ENCODE peak calls at places on chromosomes 4 and X, in ten cellular contexts. H is AG10803, Z is astrocyte, U is HCT116, R is WTC11, Y is neural progenitor cell, V is breast epithelium, W is GM23338, I is lower leg skin, Q is osteoblast. D is an unnamed sample.

GRCh38 chrX:39869846-39870601 is 227.7 kb downstream of the BCOR start:
- DNase-seq in H (no peak), Z (peak), U (no peak), R (no peak), Y (no peak), V (no peak), W (no peak), I (no peak), Q (no peak), D (peak)

GRCh38 chr4:103400405-103400804 is 202.3 kb upstream of the CENPE start:
- DNase-seq in H (no peak), Z (no peak), U (no peak), R (no peak), Y (no peak), V (no peak), W (no peak), I (no peak), Q (no peak), D (no peak)

GRCh38 chrX:53089224-53089842 is 4.6 kb upstream of the KANTR start:
- DNase-seq in H (peak), Z (peak), U (peak), R (peak), Y (peak), V (no peak), W (peak), I (no peak), Q (peak), D (peak)

GRCh38 chr4:17577660-17578481 is 873 bp downstream of the LAP3 start:
- DNase-seq in H (peak), Z (peak), U (no peak), R (peak), Y (no peak), V (peak), W (peak), I (peak), Q (peak), D (peak)

GRCh38 chrX:41526925-41527324 is 79.8 kb downstream of the NYX start:
- DNase-seq in H (peak), Z (peak), U (no peak), R (no peak), Y (no peak), V (no peak), W (no peak), I (no peak), Q (peak), D (no peak)

GRCh38 chr4:51831133-51831532 is 11.8 kb upstream of the DCUN1D4 start:
- DNase-seq in H (peak), Z (no peak), U (peak), R (peak), Y (peak), V (no peak), W (peak), I (peak), Q (peak), D (peak)

GRCh38 chrX:21398424-21398823 is 24.2 kb downstream of the CNKSR2 start:
- DNase-seq in H (no peak), Z (peak), U (no peak), R (no peak), Y (no peak), V (no peak), W (no peak), I (no peak), Q (no peak), D (no peak)

GRCh38 chr4:55127053-55127452 is 1.7 kb upstream of the KDR start:
- DNase-seq in H (no peak), Z (no peak), U (no peak), R (no peak), Y (no peak), V (no peak), W (no peak), I (no peak), Q (no peak), D (no peak)

GRCh38 chr4:153170407-153170806 is 33.8 kb upstream of the TRIM2 start:
- DNase-seq in H (no peak), Z (no peak), U (no peak), R (no peak), Y (peak), V (no peak), W (no peak), I (no peak), Q (no peak), D (no peak)

GRCh38 chr4:105399535-105400161 is 74.2 kb downstream of the PPA2 start:
- DNase-seq in H (peak), Z (peak), U (peak), R (no peak), Y (no peak), V (no peak), W (no peak), I (no peak), Q (no peak), D (no peak)

GRCh38 chrX:9885150-9885549 is 82.0 kb upstream of the CLDN34 start:
- DNase-seq in H (peak), Z (peak), U (peak), R (peak), Y (peak), V (no peak), W (peak), I (peak), Q (peak), D (peak)

GRCh38 chr4:1902243-1902642 is 31.1 kb downstream of the NSD2 start:
- DNase-seq in H (no peak), Z (no peak), U (no peak), R (no peak), Y (no peak), V (no peak), W (no peak), I (no peak), Q (no peak), D (no peak)

GRCh38 chrX:53056292-53056691 is 7.7 kb downstream of the GPR173 start:
- DNase-seq in H (no peak), Z (no peak), U (no peak), R (no peak), Y (no peak), V (no peak), W (no peak), I (no peak), Q (no peak), D (no peak)

GRCh38 chrX:45400380-45400779 is 199.7 kb upstream of the DIPK2B start:
- DNase-seq in H (peak), Z (peak), U (no peak), R (no peak), Y (no peak), V (no peak), W (peak), I (no peak), Q (no peak), D (no peak)

GRCh38 chr4:41747230-41748055 is 1.1 kb downstream of the PHOX2B start:
- DNase-seq in H (no peak), Z (no peak), U (no peak), R (peak), Y (peak), V (no peak), W (peak), I (no peak), Q (peak), D (peak)

GRCh38 chr4:183798249-183798920 is 106.7 kb upstream of the STOX2 start:
- DNase-seq in H (no peak), Z (no peak), U (no peak), R (peak), Y (peak), V (no peak), W (peak), I (no peak), Q (no peak), D (no peak)

GRCh38 chr4:89242864-89243740 is 64.5 kb downstream of the GPRIN3 start:
- DNase-seq in H (no peak), Z (no peak), U (no peak), R (no peak), Y (no peak), V (no peak), W (peak), I (no peak), Q (no peak), D (no peak)

GRCh38 chrX:154355094-154355775 is 19.2 kb downstream of the FLNA start:
- DNase-seq in H (no peak), Z (no peak), U (no peak), R (no peak), Y (no peak), V (no peak), W (no peak), I (no peak), Q (no peak), D (no peak)

GRCh38 chr4:101157415-101158135 is 189.8 kb downstream of the PPP3CA start:
- DNase-seq in H (no peak), Z (peak), U (no peak), R (no peak), Y (no peak), V (no peak), W (no peak), I (no peak), Q (peak), D (no peak)

GRCh38 chr4:1172971-1173757 is 781 bp upstream of the SPON2 start:
- DNase-seq in H (peak), Z (no peak), U (no peak), R (no peak), Y (peak), V (peak), W (peak), I (no peak), Q (peak), D (no peak)

GRCh38 chrX:13693341-13693871 is 4.5 kb downstream of the RAB9A start:
- DNase-seq in H (no peak), Z (no peak), U (no peak), R (no peak), Y (no peak), V (no peak), W (peak), I (no peak), Q (no peak), D (no peak)

GRCh38 chr4:44760142-44760898 is 34.0 kb upstream of the GNPDA2 start:
- DNase-seq in H (peak), Z (peak), U (peak), R (no peak), Y (peak), V (no peak), W (peak), I (no peak), Q (peak), D (peak)

GRCh38 chr4:110087116-110087708 is 111.2 kb downstream of the ELOVL6 start:
- DNase-seq in H (peak), Z (peak), U (peak), R (no peak), Y (no peak), V (no peak), W (no peak), I (no peak), Q (peak), D (no peak)

GRCh38 chr4:35541146-35541887 is 703.0 kb downstream of the ARAP2 start:
- DNase-seq in H (no peak), Z (no peak), U (no peak), R (no peak), Y (no peak), V (no peak), W (no peak), I (no peak), Q (no peak), D (no peak)

GRCh38 chr4:29948858-29949257 is 771.3 kb upstream of the PCDH7 start:
- DNase-seq in H (no peak), Z (no peak), U (no peak), R (no peak), Y (no peak), V (no peak), W (no peak), I (no peak), Q (no peak), D (no peak)

GRCh38 chrX:22095306-22095705 is 63.2 kb downstream of the PHEX start:
- DNase-seq in H (peak), Z (peak), U (no peak), R (no peak), Y (peak), V (no peak), W (no peak), I (peak), Q (no peak), D (no peak)

GRCh38 chr4:163330828-163331628 is 1.4 kb downstream of the NPY1R start:
- DNase-seq in H (no peak), Z (no peak), U (no peak), R (no peak), Y (no peak), V (no peak), W (no peak), I (no peak), Q (no peak), D (no peak)

GRCh38 chr4:144547678-144548298 is 98.2 kb upstream of the HHIP start:
- DNase-seq in H (no peak), Z (no peak), U (no peak), R (no peak), Y (no peak), V (no peak), W (no peak), I (no peak), Q (no peak), D (peak)

GRCh38 chrX:140724337-140725105 is 15.0 kb downstream of the LINC00632 start:
- DNase-seq in H (peak), Z (peak), U (no peak), R (no peak), Y (no peak), V (no peak), W (no peak), I (no peak), Q (no peak), D (no peak)

GRCh38 chr4:76066546-76066945 is 8.0 kb upstream of the ART3 start:
- DNase-seq in H (no peak), Z (no peak), U (no peak), R (no peak), Y (no peak), V (no peak), W (no peak), I (no peak), Q (no peak), D (no peak)

GRCh38 chr4:742742-743311 is 37.2 kb downstream of the PCGF3 start:
- DNase-seq in H (peak), Z (no peak), U (peak), R (peak), Y (peak), V (peak), W (peak), I (no peak), Q (peak), D (peak)

GRCh38 chrX:43121637-43122036 is 343.7 kb upstream of the PPP1R2C start:
- DNase-seq in H (no peak), Z (no peak), U (no peak), R (no peak), Y (peak), V (no peak), W (peak), I (no peak), Q (no peak), D (no peak)
- TF ChIP-seq CTCF in H (no peak), Z (no peak), U (no peak), R (no peak), Y (peak), V (no peak), W (peak), I (no peak), Q (no peak), D (peak)

GRCh38 chr4:94669672-94670664 is 87.8 kb upstream of the BMPR1B start:
- DNase-seq in H (no peak), Z (no peak), U (no peak), R (no peak), Y (no peak), V (no peak), W (no peak), I (no peak), Q (no peak), D (no peak)
- TF ChIP-seq CTCF in H (no peak), Z (no peak), U (no peak), R (no peak), Y (no peak), V (no peak), W (no peak), I (no peak), Q (no peak), D (no peak)

GRCh38 chr4:4437798-4438470 is 51.0 kb downstream of the NSG1 start:
- DNase-seq in H (no peak), Z (no peak), U (no peak), R (no peak), Y (no peak), V (no peak), W (no peak), I (no peak), Q (no peak), D (no peak)

GRCh38 chr4:4430492-4431195 is 43.7 kb downstream of the NSG1 start:
- DNase-seq in H (peak), Z (peak), U (peak), R (peak), Y (peak), V (no peak), W (peak), I (no peak), Q (peak), D (peak)

GRCh38 chr4:4436244-4436823 is 49.4 kb downstream of the NSG1 start:
- DNase-seq in H (no peak), Z (no peak), U (no peak), R (no peak), Y (no peak), V (no peak), W (no peak), I (no peak), Q (no peak), D (no peak)

GRCh38 chr4:4432341-4433125 is 45.6 kb downstream of the NSG1 start:
- DNase-seq in H (no peak), Z (no peak), U (no peak), R (no peak), Y (no peak), V (no peak), W (no peak), I (no peak), Q (no peak), D (no peak)

DNA sequence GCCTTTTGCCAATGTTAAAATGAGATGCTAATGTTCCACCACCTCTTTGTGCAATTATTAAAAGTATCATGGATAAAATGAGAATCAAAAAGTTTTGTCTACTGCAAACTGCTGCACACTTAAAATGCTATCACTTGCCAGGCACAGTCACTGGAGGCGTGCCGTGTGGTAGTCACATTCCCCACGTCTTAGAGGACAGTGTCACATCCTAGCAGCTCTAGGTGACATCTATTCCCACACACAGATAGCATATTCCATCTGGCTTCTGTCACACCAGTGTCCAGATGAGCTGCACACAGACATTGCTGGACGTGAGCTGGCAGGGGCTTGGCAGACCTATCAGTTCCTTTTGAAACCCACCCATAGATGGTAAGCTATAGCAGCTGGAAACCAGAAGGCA is 47.0 kb downstream of the NSG1 start:
- DNase-seq in H (no peak), Z (no peak), U (no peak), R (no peak), Y (no peak), V (no peak), W (no peak), I (no peak), Q (no peak), D (no peak)
- TF ChIP-seq CTCF in H (no peak), Z (no peak), U (no peak), R (no peak), Y (no peak), V (no peak), W (no peak), I (no peak), Q (no peak), D (no peak)

DNA sequence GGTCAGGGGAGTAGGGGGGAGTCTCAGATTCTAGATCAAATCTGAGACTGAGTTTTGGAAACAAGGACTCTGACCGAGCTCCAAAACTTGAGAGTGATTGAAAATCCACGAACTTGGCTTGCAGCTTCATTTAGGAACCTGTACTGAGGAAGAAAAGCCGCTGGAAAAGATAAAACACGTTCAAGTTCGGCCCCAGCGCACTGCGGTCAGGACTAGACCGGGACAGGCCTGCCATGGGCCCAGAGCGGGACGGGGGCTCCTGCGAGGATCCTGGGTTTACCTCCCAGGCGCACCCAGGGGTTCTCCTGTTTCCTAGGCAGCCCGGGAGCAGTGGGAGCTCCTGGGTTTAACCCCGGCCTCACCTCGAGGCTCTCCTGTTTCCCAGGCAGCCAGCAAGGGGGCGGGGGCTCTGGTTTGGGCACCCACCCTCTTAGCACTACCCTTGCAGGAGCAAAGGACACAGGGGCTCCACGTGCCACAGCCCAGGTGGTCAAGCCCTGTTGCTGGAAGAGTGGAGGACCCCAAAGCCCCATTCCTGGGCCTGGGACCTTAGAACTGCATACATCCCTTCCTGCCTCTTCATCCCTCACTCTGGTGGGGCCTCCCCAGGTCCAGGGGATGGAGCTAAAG is 74.5 kb downstream of the ABLIM2 start:
- DNase-seq in H (no peak), Z (no peak), U (no peak), R (no peak), Y (no peak), V (no peak), W (no peak), I (no peak), Q (peak), D (no peak)
- TF ChIP-seq CTCF in H (no peak), Z (no peak), U (no peak), R (no peak), Y (no peak), V (no peak), W (no peak), I (no peak), Q (no peak), D (no peak)

DNA sequence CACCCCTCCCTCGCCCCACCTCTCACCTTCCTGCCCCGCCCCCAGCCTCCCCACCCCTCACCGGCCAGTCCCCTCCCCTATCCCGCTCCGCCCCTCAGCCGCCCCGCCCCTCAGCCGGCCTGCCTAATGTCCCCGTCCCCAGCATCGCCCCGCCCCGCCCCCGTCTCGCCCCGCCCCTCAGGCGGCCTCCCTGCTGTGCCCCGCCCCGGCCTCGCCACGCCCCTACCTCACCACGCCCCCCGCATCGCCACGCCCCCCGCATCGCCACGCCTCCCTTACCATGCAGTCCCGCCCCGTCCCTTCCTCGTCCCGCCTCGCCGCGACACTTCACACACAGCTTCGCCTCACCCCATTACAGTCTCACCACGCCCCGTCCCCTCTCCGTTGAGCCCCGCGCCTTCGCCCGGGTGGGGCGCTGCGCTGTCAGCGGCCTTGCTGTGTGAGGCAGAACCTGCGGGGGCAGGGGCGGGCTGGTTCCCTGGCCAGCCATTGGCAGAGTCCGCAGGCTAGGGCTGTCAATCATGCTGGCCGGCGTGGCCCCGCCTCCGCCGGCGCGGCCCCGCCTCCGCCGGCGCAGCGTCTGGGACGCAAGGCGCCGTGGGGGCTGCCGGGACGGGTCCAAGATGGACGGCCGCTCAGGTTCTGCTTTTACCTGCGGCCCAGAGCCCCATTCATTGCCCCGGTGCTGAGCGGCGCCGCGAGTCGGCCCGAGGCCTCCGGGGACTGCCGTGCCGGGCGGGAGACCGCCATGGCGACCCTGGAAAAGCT is at the start of the genes HTT and HTT-AS:
- DNase-seq in H (peak), Z (peak), U (peak), R (peak), Y (peak), V (peak), W (peak), I (peak), Q (peak), D (peak)
- TF ChIP-seq CTCF in H (no peak), Z (no peak), U (no peak), R (no peak), Y (peak), V (no peak), W (no peak), I (no peak), Q (no peak), D (peak)

DNA sequence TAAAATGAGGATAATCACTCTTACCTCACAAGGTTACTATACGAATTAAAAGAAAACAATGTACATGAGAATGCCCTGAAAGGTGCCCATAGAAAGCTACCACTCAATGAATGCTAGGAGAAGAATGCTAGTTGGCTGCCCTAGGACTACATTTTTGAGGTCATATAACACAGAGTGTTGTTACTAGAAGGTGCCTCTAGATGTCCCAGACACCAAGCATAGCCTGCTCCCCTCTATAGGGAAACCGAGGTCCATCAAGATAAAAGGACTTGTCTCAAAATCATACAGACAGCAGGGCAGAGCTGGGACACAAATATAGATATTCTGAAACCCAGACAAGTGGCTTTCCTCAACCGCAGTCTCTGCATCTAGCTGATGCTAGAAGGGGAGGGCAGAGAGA is 147.0 kb upstream of the ARHGEF9 start:
- DNase-seq in H (no peak), Z (no peak), U (no peak), R (no peak), Y (no peak), V (no peak), W (no peak), I (no peak), Q (peak), D (no peak)
- TF ChIP-seq CTCF in H (peak), Z (no peak), U (no peak), R (no peak), Y (no peak), V (no peak), W (peak), I (no peak), Q (no peak), D (no peak)

D was measured in GM13977.